ENCODE peak calls at places on chromosomes 2 and 18, in four cellular contexts. G is iPS DF 19.7; C is activated CD8-positive, alpha-beta T cell treated with anti-CD3 and anti-CD28 coated beads, Interleukin-2, amount 10 ng/mL, durations not matched to agents 7 days and 5 days; D is GM23248. B is an unnamed sample.

GRCh38 chr2:218485986-218486667 is 67.2 kb downstream of the VIL1 start:
- DNase-seq in G (no peak), C (no peak), D (no peak), B (no peak)

GRCh38 chr2:227477291-227477690 is 5.3 kb downstream of the AGFG1 start:
- DNase-seq in G (no peak), C (no peak), D (peak; percentile 48), B (no peak)

GRCh38 chr18:76412010-76412817 is 82.8 kb downstream of the ZNF516 start:
- DNase-seq in G (no peak), C (no peak), D (peak; percentile 73), B (no peak)

GRCh38 chr2:101188683-101189405 is 37.7 kb upstream of the TBC1D8 start:
- DNase-seq in G (peak; percentile 7), C (no peak), D (peak; percentile 62), B (no peak)

GRCh38 chr2:109213646-109214417 is 84.8 kb downstream of the SH3RF3 start:
- DNase-seq in G (no peak), C (peak; percentile 86), D (peak; percentile 86), B (peak; percentile 93)

GRCh38 chr18:24999650-25000267 is 352.2 kb downstream of the ZNF521 start:
- DNase-seq in G (no peak), C (no peak), D (no peak), B (no peak)

GRCh38 chr18:57951110-57951796 is 92.8 kb upstream of the NEDD4L start:
- DNase-seq in G (no peak), C (no peak), D (no peak), B (no peak)

GRCh38 chr2:146246017-146246733 is 1598.7 kb upstream of the ACVR2A start:
- DNase-seq in G (no peak), C (no peak), D (peak; percentile 60), B (no peak)

GRCh38 chr2:25420820-25421237 is 79.1 kb upstream of the DNMT3A start:
- DNase-seq in G (no peak), C (no peak), D (no peak), B (no peak)

GRCh38 chr2:169775765-169776482 is 22.7 kb upstream of the SSB start:
- DNase-seq in G (no peak), C (no peak), D (peak; percentile 25), B (no peak)

GRCh38 chr18:40371673-40372072 is 1583.4 kb upstream of the PIK3C3 start:
- DNase-seq in G (no peak), C (no peak), D (peak; percentile 82), B (no peak)

GRCh38 chr2:162057426-162057825 is 16.6 kb downstream of the DPP4 start:
- DNase-seq in G (no peak), C (no peak), D (no peak), B (peak; percentile 44)

GRCh38 chr2:152405206-152406118 is 70.5 kb downstream of the FMNL2 start:
- DNase-seq in G (no peak), C (no peak), D (peak; percentile 23), B (no peak)

GRCh38 chr2:101788995-101789970 is 91.8 kb downstream of the MAP4K4 start:
- DNase-seq in G (no peak), C (no peak), D (no peak), B (no peak)

GRCh38 chr18:49757513-49758262 is 55.6 kb downstream of the ACAA2 start:
- DNase-seq in G (no peak), C (no peak), D (peak; percentile 25), B (peak; percentile 25)

GRCh38 chr2:42792583-42793313 is at the start of gene HAAO:
- DNase-seq in G (no peak), C (no peak), D (peak; percentile 18), B (no peak)

GRCh38 chr18:24016643-24017042 is 2.1 kb downstream of the TTC39C start:
- DNase-seq in G (no peak), C (no peak), D (peak; percentile 34), B (no peak)

GRCh38 chr2:162022290-162022945 is 51.6 kb downstream of the DPP4 start:
- DNase-seq in G (no peak), C (no peak), D (peak; percentile 49), B (no peak)

GRCh38 chr2:112627060-112628040 is 18.4 kb upstream of the SLC20A1 start:
- DNase-seq in G (no peak), C (peak; percentile 49), D (peak; percentile 98), B (no peak)

GRCh38 chr2:19899853-19900525 is 1.8 kb downstream of the TTC32 start:
- DNase-seq in G (no peak), C (no peak), D (peak; percentile 28), B (no peak)

GRCh38 chr2:69012310-69013122 is 463 bp upstream of the ANTXR1 start:
- DNase-seq in G (no peak), C (peak; percentile 60), D (peak; percentile 88), B (peak; percentile 79)

GRCh38 chr18:51279367-51279984 is 82.0 kb upstream of the MEX3C start:
- DNase-seq in G (no peak), C (no peak), D (no peak), B (no peak)

GRCh38 chr2:164538250-164538866 is 82.9 kb downstream of the GRB14 start:
- DNase-seq in G (peak; percentile 9), C (no peak), D (peak; percentile 69), B (peak; percentile 17)

GRCh38 chr18:62741118-62741566 is 25.8 kb downstream of the PHLPP1 start:
- DNase-seq in G (peak; percentile 81), C (no peak), D (peak; percentile 61), B (no peak)

GRCh38 chr2:190343170-190343499 is 254 bp upstream of the INPP1 start:
- DNase-seq in G (no peak), C (no peak), D (no peak), B (no peak)

GRCh38 chr2:119366161-119366648 is 429 bp downstream of the C2orf76 start:
- DNase-seq in G (no peak), C (no peak), D (peak; percentile 63), B (no peak)

GRCh38 chr2:165067958-165068612 is 112.8 kb upstream of the SLC38A11 start:
- DNase-seq in G (peak; percentile 87), C (no peak), D (peak; percentile 67), B (peak; percentile 68)

GRCh38 chr2:135093685-135094340 is 41.7 kb downstream of the RAB3GAP1 start:
- DNase-seq in G (no peak), C (no peak), D (no peak), B (no peak)

GRCh38 chr2:100285691-100286090 is 36.6 kb downstream of the LONRF2 start:
- DNase-seq in G (no peak), C (no peak), D (peak; percentile 51), B (no peak)

GRCh38 chr2:40451926-40452605 is at the start of gene SLC8A1:
- DNase-seq in G (no peak), C (peak; percentile 25), D (peak; percentile 78), B (peak; percentile 70)

GRCh38 chr2:74602553-74603281 is 45.4 kb downstream of the M1AP start:
- DNase-seq in G (no peak), C (no peak), D (peak; percentile 75), B (no peak)

GRCh38 chr2:27123302-27124150 is at the start of gene ABHD1:
- DNase-seq in G (no peak), C (peak; percentile 51), D (peak; percentile 54), B (no peak)

GRCh38 chr2:147311058-147311429 is 533.8 kb upstream of the ACVR2A start:
- DNase-seq in G (no peak), C (no peak), D (no peak), B (no peak)

GRCh38 chr2:86487062-86487461 is 45.9 kb downstream of the KDM3A start:
- DNase-seq in G (no peak), C (no peak), D (no peak), B (no peak)

GRCh38 chr2:74922592-74923227 is 35.7 kb upstream of the POLE4 start:
- DNase-seq in G (no peak), C (no peak), D (peak; percentile 28), B (no peak)

GRCh38 chr18:49728542-49728941 is 84.8 kb downstream of the ACAA2 start:
- DNase-seq in G (no peak), C (peak; percentile 45), D (peak; percentile 66), B (peak; percentile 37)

GRCh38 chr18:63146185-63146584 is 173.4 kb downstream of the BCL2 start:
- DNase-seq in G (no peak), C (no peak), D (no peak), B (no peak)